ENCODE peak calls at places on chromosome 12, in four cellular contexts. A is kidney, H is uterus, C is osteoblast. O is an unnamed sample.

GRCh38 chr12:51098611-51099010 is 15.2 kb upstream of the CSRNP2 start:
- DNase-seq in A (no peak), H (no peak), C (no peak), O (no peak)

GRCh38 chr12:12819752-12820311 is 6.7 kb downstream of the DDX47 start:
- DNase-seq in A (no peak), H (peak), C (peak), O (no peak)

GRCh38 chr12:58931518-58931917 is 11.2 kb upstream of the LRIG3 start:
- DNase-seq in A (no peak), H (no peak), C (no peak), O (no peak)

GRCh38 chr12:15558915-15559528 is 230.2 kb downstream of the EPS8 start:
- DNase-seq in A (no peak), H (no peak), C (peak), O (no peak)

GRCh38 chr12:89481218-89481914 is 43.2 kb downstream of the GALNT4 start:
- DNase-seq in A (no peak), H (no peak), C (no peak), O (no peak)

GRCh38 chr12:851343-851742 is 98.2 kb downstream of the RAD52 start:
- DNase-seq in A (no peak), H (no peak), C (no peak), O (no peak)

GRCh38 chr12:40946612-40947194 is 241.4 kb upstream of the PDZRN4 start:
- DNase-seq in A (no peak), H (no peak), C (no peak), O (no peak)

GRCh38 chr12:17528394-17528793 is 561.6 kb downstream of the RERGL start:
- DNase-seq in A (no peak), H (no peak), C (no peak), O (no peak)

GRCh38 chr12:122097641-122098364 is 19.2 kb downstream of the MLXIP start:
- DNase-seq in A (no peak), H (no peak), C (no peak), O (no peak)

GRCh38 chr12:48659863-48660262 is 22.2 kb downstream of the KANSL2 start:
- DNase-seq in A (no peak), H (no peak), C (no peak), O (no peak)

GRCh38 chr12:96187675-96188355 is 6.4 kb upstream of the ELK3 start:
- DNase-seq in A (no peak), H (no peak), C (no peak), O (no peak)

GRCh38 chr12:75759842-75760260 is 248.4 kb upstream of the KRR1 start:
- DNase-seq in A (no peak), H (no peak), C (peak), O (no peak)

GRCh38 chr12:68334136-68334535 is 2.0 kb upstream of the MDM1 start:
- DNase-seq in A (no peak), H (no peak), C (peak), O (no peak)

GRCh38 chr12:69837191-69838085 is 12.4 kb downstream of the MYRFL start:
- DNase-seq in A (no peak), H (no peak), C (no peak), O (no peak)

GRCh38 chr12:103626498-103626897 is 39.4 kb downstream of the STAB2 start:
- DNase-seq in A (no peak), H (peak), C (peak), O (no peak)

GRCh38 chr12:110743571-110744093 is 941 bp upstream of the PPP1CC start:
- DNase-seq in A (peak), H (peak), C (peak), O (peak)

GRCh38 chr12:54300732-54301427 is at the start of gene NFE2:
- DNase-seq in A (peak), H (peak), C (peak), O (peak)

GRCh38 chr12:46523446-46523845 is 150.9 kb upstream of the SLC38A2 start:
- DNase-seq in A (no peak), H (no peak), C (no peak), O (no peak)
- H3K27ac ChIP-seq in A (no peak), H (peak), C (peak), O (peak)

GRCh38 chr12:105245291-105245690 is 9.3 kb upstream of the APPL2 start:
- DNase-seq in A (no peak), H (no peak), C (no peak), O (no peak)
- H3K27ac ChIP-seq in A (no peak), H (no peak), C (no peak), O (no peak)

GRCh38 chr12:79690156-79690605 is 583 bp downstream of the PAWR start:
- DNase-seq in A (peak), H (no peak), C (no peak), O (peak)

GRCh38 chr12:79691299-79692248 is 810 bp upstream of the PAWR start:
- DNase-seq in A (no peak), H (no peak), C (peak), O (no peak)

GRCh38 chr12:79692860-79693605 is 2.3 kb upstream of the PAWR start:
- DNase-seq in A (no peak), H (no peak), C (no peak), O (no peak)

GRCh38 chr12:79690606-79691298 is at the start of gene PAWR:
- DNase-seq in A (peak), H (peak), C (peak), O (peak)

DNA sequence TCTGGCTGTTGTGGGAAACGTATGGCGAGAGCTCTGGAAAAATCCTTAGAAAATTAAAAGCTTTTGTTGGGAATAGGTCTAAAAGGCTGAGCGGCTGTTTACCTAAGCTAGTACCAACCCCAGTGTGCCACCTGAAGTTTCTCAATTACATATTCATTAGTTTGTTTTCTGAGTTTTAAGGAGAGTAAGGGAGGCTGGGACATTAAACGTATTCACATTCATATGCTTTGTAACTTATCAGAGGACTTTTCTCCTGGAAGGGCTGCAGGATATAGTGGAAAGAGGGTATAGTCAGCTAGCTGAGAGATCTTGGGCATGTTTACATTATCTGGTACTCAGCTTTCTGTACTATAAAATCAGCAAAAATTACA is 1.5 kb upstream of the PAWR start:
- DNase-seq in A (no peak), H (no peak), C (no peak), O (no peak)
- H3K27ac ChIP-seq in A (peak), H (peak), C (peak), O (no peak)

GRCh38 chr12:52873832-52874572 is 25.2 kb upstream of the KRT78 start:
- DNase-seq in A (peak), H (peak), C (peak), O (peak)
- H3K27ac ChIP-seq in A (peak), H (peak), C (peak), O (peak)

GRCh38 chr12:124876171-124876570 is 12.5 kb upstream of the SCARB1 start:
- DNase-seq in A (no peak), H (no peak), C (no peak), O (no peak)
- H3K27ac ChIP-seq in A (no peak), H (no peak), C (no peak), O (no peak)

GRCh38 chr12:31361730-31362114 is 35.8 kb upstream of the SINHCAF start:
- DNase-seq in A (no peak), H (no peak), C (no peak), O (no peak)
- H3K27ac ChIP-seq in A (no peak), H (no peak), C (no peak), O (no peak)

DNA sequence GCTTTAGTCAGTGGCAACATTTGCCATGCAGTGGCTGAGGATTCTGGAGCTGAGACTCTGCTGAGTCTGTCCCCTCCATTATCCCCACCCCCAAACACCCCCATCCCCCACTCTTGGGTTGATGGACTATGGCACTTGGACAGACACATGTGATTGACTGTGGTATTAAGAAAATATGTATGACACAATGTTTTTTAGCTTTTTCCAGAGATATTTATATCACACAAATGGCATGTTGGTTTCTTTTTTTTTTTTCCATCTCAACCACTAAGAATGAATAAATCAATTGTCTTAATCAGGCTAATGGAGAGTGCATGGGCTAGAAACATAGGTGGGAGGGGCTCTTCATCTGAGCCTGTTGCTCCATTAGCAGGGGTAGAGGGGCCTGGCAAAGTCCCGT is 30.7 kb upstream of the MAP1LC3B2 start:
- DNase-seq in A (no peak), H (no peak), C (no peak), O (no peak)
- H3K27ac ChIP-seq in A (no peak), H (peak), C (peak), O (no peak)

DNA sequence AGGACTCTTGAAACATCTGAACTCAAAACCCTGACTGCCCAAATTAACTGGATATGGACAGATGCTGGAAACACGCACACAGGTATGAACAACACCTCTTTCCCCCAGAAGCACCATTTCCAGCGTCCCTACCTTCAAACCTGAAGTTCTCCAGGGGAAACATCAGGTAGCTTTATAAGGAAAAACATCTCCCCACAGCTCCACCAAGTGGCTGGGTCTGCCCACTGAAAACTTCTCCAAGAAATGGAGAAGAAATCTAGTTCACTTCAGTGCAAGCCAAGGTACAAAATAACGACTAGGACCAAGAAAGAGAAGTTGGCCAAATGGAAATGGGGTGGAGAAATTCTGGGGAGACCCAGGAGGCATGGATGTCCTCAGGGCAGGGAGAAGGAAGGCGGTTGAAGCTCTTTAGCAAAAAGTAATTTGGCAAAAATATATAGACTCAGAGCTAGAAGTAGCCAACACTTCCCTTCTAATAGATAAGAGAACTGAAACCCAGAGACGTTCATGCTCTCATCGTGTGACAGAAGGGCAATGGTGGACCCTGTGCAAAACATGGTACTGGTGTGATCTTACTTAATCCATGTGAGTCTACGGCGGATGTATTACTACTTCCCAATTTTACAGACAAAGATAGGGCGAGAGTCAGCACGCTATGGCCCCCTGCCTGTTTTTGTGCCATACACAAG is 10.5 kb upstream of the NUAK1 start:
- DNase-seq in A (no peak), H (peak), C (no peak), O (no peak)
- H3K27ac ChIP-seq in A (no peak), H (no peak), C (no peak), O (no peak)

GRCh38 chr12:39852346-39852745 is 232.7 kb upstream of the ABCD2 start:
- DNase-seq in A (no peak), H (no peak), C (peak), O (no peak)
- H3K27ac ChIP-seq in A (no peak), H (no peak), C (no peak), O (no peak)

GRCh38 chr12:113512568-113512967 is 40.9 kb upstream of the LHX5 start:
- DNase-seq in A (no peak), H (no peak), C (no peak), O (no peak)
- H3K27ac ChIP-seq in A (no peak), H (no peak), C (no peak), O (no peak)